ENCODE peak calls at places on chromosomes 2 and 18, in nine cellular contexts. One of them, this sample, is unnamed.

GRCh38 chr2:161417428-161418274 is 1.6 kb downstream of the TBR1 start:
- DNase-seq in cardiac fibroblast: no peak
- DNase-seq in heart right ventricle: no peak
- DNase-seq in adrenal gland: no peak
- DNase-seq in tibial nerve: no peak
- DNase-seq in WERI-Rb-1: no peak
- DNase-seq in mucosa of descending colon: no peak
- DNase-seq in ovary: no peak
- DNase-seq in fibroblast of pulmonary artery: no peak
- DNase-seq in this sample: no peak

GRCh38 chr18:45874501-45875184 is 49.2 kb downstream of the SIGLEC15 start:
- DNase-seq in WERI-Rb-1: no peak
- DNase-seq in fibroblast of pulmonary artery: no peak
- DNase-seq in adrenal gland: no peak
- DNase-seq in heart right ventricle: no peak
- DNase-seq in mucosa of descending colon: no peak
- DNase-seq in cardiac fibroblast: no peak
- DNase-seq in ovary: no peak
- DNase-seq in tibial nerve: no peak
- DNase-seq in this sample: peak

GRCh38 chr2:137255990-137256389 is 490.6 kb downstream of the THSD7B start:
- DNase-seq in tibial nerve: no peak
- DNase-seq in WERI-Rb-1: no peak
- DNase-seq in fibroblast of pulmonary artery: no peak
- DNase-seq in adrenal gland: no peak
- DNase-seq in mucosa of descending colon: no peak
- DNase-seq in cardiac fibroblast: no peak
- DNase-seq in ovary: no peak
- DNase-seq in heart right ventricle: no peak
- DNase-seq in this sample: peak

GRCh38 chr2:62475172-62476011 is 30.6 kb downstream of the TMEM17 start:
- DNase-seq in fibroblast of pulmonary artery: no peak
- DNase-seq in tibial nerve: no peak
- DNase-seq in mucosa of descending colon: no peak
- DNase-seq in WERI-Rb-1: no peak
- DNase-seq in adrenal gland: no peak
- DNase-seq in ovary: no peak
- DNase-seq in heart right ventricle: no peak
- DNase-seq in cardiac fibroblast: peak
- DNase-seq in this sample: no peak

GRCh38 chr2:179592167-179592936 is 269.1 kb downstream of the ZNF385B start:
- DNase-seq in WERI-Rb-1: no peak
- DNase-seq in fibroblast of pulmonary artery: no peak
- DNase-seq in mucosa of descending colon: no peak
- DNase-seq in cardiac fibroblast: peak
- DNase-seq in adrenal gland: no peak
- DNase-seq in ovary: no peak
- DNase-seq in tibial nerve: no peak
- DNase-seq in heart right ventricle: no peak
- DNase-seq in this sample: peak

GRCh38 chr2:20067992-20068727 is 16.7 kb upstream of the LAPTM4A start:
- DNase-seq in adrenal gland: no peak
- DNase-seq in heart right ventricle: no peak
- DNase-seq in WERI-Rb-1: no peak
- DNase-seq in cardiac fibroblast: peak
- DNase-seq in tibial nerve: no peak
- DNase-seq in fibroblast of pulmonary artery: peak
- DNase-seq in ovary: no peak
- DNase-seq in mucosa of descending colon: no peak
- DNase-seq in this sample: peak

GRCh38 chr2:185291035-185291647 is 447.5 kb upstream of the FSIP2 start:
- DNase-seq in WERI-Rb-1: peak
- DNase-seq in ovary: no peak
- DNase-seq in fibroblast of pulmonary artery: peak
- DNase-seq in adrenal gland: peak
- DNase-seq in cardiac fibroblast: peak
- DNase-seq in heart right ventricle: no peak
- DNase-seq in tibial nerve: no peak
- DNase-seq in mucosa of descending colon: no peak
- DNase-seq in this sample: peak

GRCh38 chr2:61726456-61727209 is 127.2 kb downstream of the FAM161A start:
- DNase-seq in cardiac fibroblast: no peak
- DNase-seq in tibial nerve: no peak
- DNase-seq in mucosa of descending colon: no peak
- DNase-seq in adrenal gland: no peak
- DNase-seq in WERI-Rb-1: no peak
- DNase-seq in ovary: no peak
- DNase-seq in fibroblast of pulmonary artery: no peak
- DNase-seq in heart right ventricle: no peak
- DNase-seq in this sample: no peak

GRCh38 chr2:128607981-128608506 is 289.4 kb upstream of the HS6ST1 start:
- DNase-seq in heart right ventricle: no peak
- DNase-seq in fibroblast of pulmonary artery: no peak
- DNase-seq in mucosa of descending colon: peak
- DNase-seq in adrenal gland: no peak
- DNase-seq in WERI-Rb-1: peak
- DNase-seq in ovary: no peak
- DNase-seq in tibial nerve: peak
- DNase-seq in cardiac fibroblast: no peak
- DNase-seq in this sample: no peak

GRCh38 chr18:12744103-12744502 is 41.3 kb downstream of the PSMG2 start:
- DNase-seq in mucosa of descending colon: no peak
- DNase-seq in WERI-Rb-1: no peak
- DNase-seq in ovary: no peak
- DNase-seq in heart right ventricle: no peak
- DNase-seq in adrenal gland: no peak
- DNase-seq in fibroblast of pulmonary artery: peak
- DNase-seq in tibial nerve: no peak
- DNase-seq in cardiac fibroblast: peak
- DNase-seq in this sample: peak

GRCh38 chr2:240426797-240427721 is 8.4 kb upstream of the GPC1 start:
- DNase-seq in fibroblast of pulmonary artery: peak
- DNase-seq in WERI-Rb-1: peak
- DNase-seq in ovary: no peak
- DNase-seq in heart right ventricle: no peak
- DNase-seq in mucosa of descending colon: no peak
- DNase-seq in tibial nerve: peak
- DNase-seq in adrenal gland: no peak
- DNase-seq in cardiac fibroblast: peak
- DNase-seq in this sample: peak

GRCh38 chr2:175207741-175208438 is 26.4 kb upstream of the ATP5MC3 start:
- DNase-seq in cardiac fibroblast: peak
- DNase-seq in WERI-Rb-1: no peak
- DNase-seq in fibroblast of pulmonary artery: no peak
- DNase-seq in tibial nerve: no peak
- DNase-seq in ovary: no peak
- DNase-seq in mucosa of descending colon: no peak
- DNase-seq in heart right ventricle: peak
- DNase-seq in adrenal gland: no peak
- DNase-seq in this sample: peak

GRCh38 chr2:84782717-84783442 is 98.0 kb downstream of the TRABD2A start:
- DNase-seq in WERI-Rb-1: no peak
- DNase-seq in cardiac fibroblast: no peak
- DNase-seq in tibial nerve: no peak
- DNase-seq in adrenal gland: no peak
- DNase-seq in heart right ventricle: no peak
- DNase-seq in ovary: no peak
- DNase-seq in mucosa of descending colon: no peak
- DNase-seq in fibroblast of pulmonary artery: no peak
- DNase-seq in this sample: no peak

GRCh38 chr2:32484907-32485306 is 128.1 kb downstream of the BIRC6 start:
- DNase-seq in heart right ventricle: no peak
- DNase-seq in ovary: no peak
- DNase-seq in tibial nerve: no peak
- DNase-seq in WERI-Rb-1: no peak
- DNase-seq in fibroblast of pulmonary artery: peak
- DNase-seq in adrenal gland: no peak
- DNase-seq in cardiac fibroblast: peak
- DNase-seq in mucosa of descending colon: no peak
- DNase-seq in this sample: peak

DNA sequence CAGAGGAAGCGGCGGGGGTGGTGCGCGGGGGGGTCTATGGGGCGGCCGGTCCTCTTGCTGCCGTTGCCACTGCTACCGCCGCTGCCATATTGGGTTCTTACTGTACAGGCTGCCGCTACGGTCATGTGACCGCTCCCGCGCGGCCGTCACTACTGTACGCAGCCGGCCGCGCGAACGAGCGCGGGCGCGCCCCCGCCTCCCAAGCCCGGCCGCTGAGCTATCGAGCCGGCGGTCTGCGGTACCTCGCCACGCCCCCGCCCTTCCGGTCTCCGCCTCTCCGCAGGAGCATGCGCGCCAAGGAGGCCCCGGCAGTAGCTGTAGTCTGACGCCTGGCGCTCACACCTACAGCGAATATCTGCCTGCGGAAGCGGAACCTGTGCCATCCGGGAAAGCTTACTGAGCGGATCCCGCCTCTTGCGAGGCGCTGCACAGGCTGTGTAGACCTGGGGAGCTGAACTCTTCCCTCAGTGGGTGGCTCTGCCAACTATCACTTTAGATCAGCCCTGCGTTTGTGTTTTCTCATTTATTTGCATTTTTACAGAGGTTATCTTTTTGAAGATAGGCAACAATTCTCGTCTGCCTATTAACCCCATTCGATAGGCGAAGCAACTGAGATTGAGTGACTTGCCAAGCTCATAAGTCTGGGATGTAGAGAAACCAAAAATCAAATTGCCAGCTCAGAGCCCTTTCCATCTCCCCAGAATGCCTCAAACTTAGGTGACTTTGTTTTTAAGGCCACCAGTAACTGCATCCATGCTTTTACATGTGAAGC is at the start of gene ASXL2:
- DNase-seq in adrenal gland: peak
- DNase-seq in fibroblast of pulmonary artery: peak
- DNase-seq in heart right ventricle: peak
- DNase-seq in cardiac fibroblast: peak
- DNase-seq in tibial nerve: peak
- DNase-seq in WERI-Rb-1: peak
- DNase-seq in mucosa of descending colon: peak
- DNase-seq in ovary: peak
- DNase-seq in this sample: peak
- TF ChIP-seq CTCF in adrenal gland: no peak
- TF ChIP-seq CTCF in fibroblast of pulmonary artery: no peak
- TF ChIP-seq CTCF in heart right ventricle: no peak
- TF ChIP-seq CTCF in cardiac fibroblast: no peak
- TF ChIP-seq CTCF in tibial nerve: no peak
- TF ChIP-seq CTCF in WERI-Rb-1: no peak
- TF ChIP-seq CTCF in mucosa of descending colon: no peak
- TF ChIP-seq CTCF in ovary: no peak
- TF ChIP-seq CTCF in this sample: peak

DNA sequence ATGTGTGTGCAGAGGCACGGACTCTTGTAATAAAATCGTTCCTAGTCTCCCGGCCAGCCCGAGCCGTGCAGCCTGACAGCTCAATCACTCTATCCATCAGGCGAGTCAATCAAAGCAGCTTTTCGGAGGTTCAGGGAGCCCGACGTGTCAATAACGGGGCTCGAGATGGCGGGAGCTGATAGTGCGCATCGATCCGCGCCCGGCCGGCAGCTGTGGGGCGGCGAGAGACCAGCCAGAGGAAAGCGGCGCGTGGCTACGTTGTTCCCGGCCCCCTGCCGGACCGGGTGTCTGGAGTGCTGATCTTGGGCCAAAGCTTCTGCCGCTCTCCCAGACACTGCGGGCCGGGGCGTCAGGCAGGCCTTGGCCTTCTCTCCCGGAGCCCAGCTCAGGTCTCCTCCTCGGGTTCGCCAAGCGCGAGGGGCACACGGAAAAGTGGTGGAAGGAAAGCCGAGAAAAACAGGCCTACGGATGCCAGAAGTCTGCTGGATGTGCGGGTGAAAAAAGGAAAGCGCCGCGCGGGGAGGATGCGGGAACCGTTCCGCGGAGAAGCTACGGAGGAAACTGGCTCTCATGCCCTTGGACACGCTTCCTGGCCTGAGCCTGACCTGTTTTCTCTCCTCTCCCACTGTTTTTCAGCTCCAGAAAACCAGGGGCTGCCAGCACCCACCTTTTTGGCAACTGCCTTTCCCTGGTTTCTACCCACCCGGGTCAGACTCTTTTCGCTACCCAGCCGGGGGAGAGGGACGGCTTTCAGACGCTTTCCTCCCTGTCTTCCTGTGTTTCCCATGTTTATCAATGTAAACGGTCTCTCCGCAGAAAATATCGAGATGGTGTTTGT is 2.2 kb downstream of the EN1 start:
- DNase-seq in ovary: no peak
- DNase-seq in mucosa of descending colon: no peak
- DNase-seq in adrenal gland: no peak
- DNase-seq in cardiac fibroblast: no peak
- DNase-seq in fibroblast of pulmonary artery: no peak
- DNase-seq in tibial nerve: no peak
- DNase-seq in heart right ventricle: no peak
- DNase-seq in WERI-Rb-1: no peak
- DNase-seq in this sample: no peak
- H3K4me3 ChIP-seq in ovary: no peak
- H3K4me3 ChIP-seq in mucosa of descending colon: no peak
- H3K4me3 ChIP-seq in adrenal gland: no peak
- H3K4me3 ChIP-seq in cardiac fibroblast: no peak
- H3K4me3 ChIP-seq in fibroblast of pulmonary artery: peak
- H3K4me3 ChIP-seq in tibial nerve: no peak
- H3K4me3 ChIP-seq in heart right ventricle: no peak
- H3K4me3 ChIP-seq in WERI-Rb-1: no peak
- H3K4me3 ChIP-seq in this sample: peak

GRCh38 chr2:118464546-118464945 is 376.3 kb downstream of the INSIG2 start:
- DNase-seq in mucosa of descending colon: no peak
- DNase-seq in cardiac fibroblast: no peak
- DNase-seq in ovary: no peak
- DNase-seq in adrenal gland: no peak
- DNase-seq in WERI-Rb-1: no peak
- DNase-seq in tibial nerve: no peak
- DNase-seq in fibroblast of pulmonary artery: no peak
- DNase-seq in heart right ventricle: no peak
- DNase-seq in this sample: no peak

GRCh38 chr2:118457956-118458355 is 369.7 kb downstream of the INSIG2 start:
- DNase-seq in mucosa of descending colon: no peak
- DNase-seq in tibial nerve: no peak
- DNase-seq in WERI-Rb-1: no peak
- DNase-seq in fibroblast of pulmonary artery: no peak
- DNase-seq in ovary: no peak
- DNase-seq in adrenal gland: no peak
- DNase-seq in cardiac fibroblast: no peak
- DNase-seq in heart right ventricle: no peak
- DNase-seq in this sample: no peak

GRCh38 chr2:118460425-118460824 is 372.2 kb downstream of the INSIG2 start:
- DNase-seq in adrenal gland: no peak
- DNase-seq in heart right ventricle: no peak
- DNase-seq in fibroblast of pulmonary artery: no peak
- DNase-seq in mucosa of descending colon: no peak
- DNase-seq in ovary: no peak
- DNase-seq in cardiac fibroblast: no peak
- DNase-seq in WERI-Rb-1: no peak
- DNase-seq in tibial nerve: no peak
- DNase-seq in this sample: no peak

GRCh38 chr2:118459425-118459824 is 371.2 kb downstream of the INSIG2 start:
- DNase-seq in fibroblast of pulmonary artery: no peak
- DNase-seq in adrenal gland: no peak
- DNase-seq in tibial nerve: no peak
- DNase-seq in heart right ventricle: no peak
- DNase-seq in WERI-Rb-1: no peak
- DNase-seq in cardiac fibroblast: no peak
- DNase-seq in mucosa of descending colon: no peak
- DNase-seq in ovary: no peak
- DNase-seq in this sample: no peak
- TF ChIP-seq CTCF in fibroblast of pulmonary artery: no peak
- TF ChIP-seq CTCF in adrenal gland: no peak
- TF ChIP-seq CTCF in tibial nerve: no peak
- TF ChIP-seq CTCF in heart right ventricle: no peak
- TF ChIP-seq CTCF in WERI-Rb-1: no peak
- TF ChIP-seq CTCF in cardiac fibroblast: no peak
- TF ChIP-seq CTCF in mucosa of descending colon: no peak
- TF ChIP-seq CTCF in ovary: no peak
- TF ChIP-seq CTCF in this sample: no peak

GRCh38 chr2:224038049-224038829 is 847 bp downstream of the SERPINE2 start:
- DNase-seq in ovary: peak
- DNase-seq in heart right ventricle: no peak
- DNase-seq in mucosa of descending colon: no peak
- DNase-seq in cardiac fibroblast: peak
- DNase-seq in WERI-Rb-1: peak
- DNase-seq in tibial nerve: no peak
- DNase-seq in adrenal gland: peak
- DNase-seq in fibroblast of pulmonary artery: peak
- DNase-seq in this sample: no peak
- H3K4me3 ChIP-seq in ovary: peak
- H3K4me3 ChIP-seq in heart right ventricle: peak
- H3K4me3 ChIP-seq in mucosa of descending colon: peak
- H3K4me3 ChIP-seq in cardiac fibroblast: peak
- H3K4me3 ChIP-seq in WERI-Rb-1: peak
- H3K4me3 ChIP-seq in tibial nerve: peak
- H3K4me3 ChIP-seq in adrenal gland: peak
- H3K4me3 ChIP-seq in fibroblast of pulmonary artery: peak
- H3K4me3 ChIP-seq in this sample: peak

This sample was measured in fibroblast of the aortic adventitia.